ENCODE peak calls at places on chromosome 9, in five cellular contexts. G is hepatocyte, C is cardiac muscle cell, K is Calu3, E is colonic mucosa. V is an unnamed sample.

GRCh38 chr9:78321505-78321904 is 24.6 kb downstream of the PSAT1 start:
- DNase-seq in G (no peak), E (no peak), C (no peak), K (no peak), V (no peak)

GRCh38 chr9:91882628-91883027 is 67.4 kb downstream of the ROR2 start:
- DNase-seq in K (no peak), C (no peak), E (no peak), G (no peak), V (peak)

GRCh38 chr9:115930472-115930871 is 223.1 kb upstream of the PAPPA start:
- DNase-seq in E (no peak), G (no peak), C (no peak), K (no peak), V (no peak)

GRCh38 chr9:123358181-123358894 is 2.3 kb downstream of the CRB2 start:
- DNase-seq in K (no peak), G (no peak), C (no peak), E (no peak), V (no peak)

GRCh38 chr9:69389437-69389995 is 64.5 kb downstream of the ENTREP1 start:
- DNase-seq in G (no peak), C (peak), E (no peak), K (no peak), V (no peak)

GRCh38 chr9:91187965-91188344 is 173.8 kb downstream of the AUH start:
- DNase-seq in E (no peak), K (no peak), C (no peak), G (no peak), V (no peak)

GRCh38 chr9:128027166-128027539 is 40.0 kb downstream of the NAIF1 start:
- DNase-seq in E (no peak), C (no peak), G (no peak), K (no peak), V (peak)

GRCh38 chr9:127215266-127216209 is 49.0 kb upstream of the GARNL3 start:
- DNase-seq in C (no peak), G (no peak), E (no peak), K (no peak), V (no peak)

GRCh38 chr9:86589273-86589672 is 235.1 kb upstream of the TUT7 start:
- DNase-seq in E (no peak), C (no peak), G (no peak), K (no peak), V (no peak)

GRCh38 chr9:124764774-124765438 is 6.2 kb downstream of the NR6A1 start:
- DNase-seq in G (no peak), E (no peak), C (peak), K (no peak), V (no peak)

GRCh38 chr9:3023449-3023848 is 179.6 kb upstream of the PUM3 start:
- DNase-seq in G (no peak), E (no peak), K (no peak), C (no peak), V (peak)

GRCh38 chr9:114156658-114157421 is 1.5 kb downstream of the COL27A1 start:
- DNase-seq in K (no peak), E (peak), G (peak), C (peak), V (peak)

GRCh38 chr9:120441446-120442279 is 138.3 kb downstream of the CDK5RAP2 start:
- DNase-seq in C (no peak), K (no peak), E (no peak), G (peak), V (no peak)

DNA sequence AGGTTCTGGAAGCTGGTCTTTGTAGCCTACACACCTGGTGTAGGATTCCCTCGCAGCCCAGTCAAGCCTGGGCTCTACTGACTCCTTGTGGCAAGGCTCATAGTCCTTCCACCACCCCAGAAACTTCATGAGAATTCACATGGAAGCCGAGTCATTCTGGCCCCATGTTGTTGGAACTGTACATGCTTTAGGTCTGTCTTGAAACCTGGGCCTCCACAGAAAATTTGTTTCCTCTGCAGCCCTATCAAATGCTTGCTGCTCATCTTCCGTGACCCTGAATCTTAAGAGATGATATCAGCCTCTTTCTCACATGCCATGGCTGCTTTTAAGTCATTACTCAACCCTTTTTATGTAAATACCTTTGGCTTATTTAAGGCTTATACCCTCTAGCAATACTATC is 113.4 kb upstream of the GRHPR start:
- DNase-seq in C (no peak), E (no peak), K (no peak), G (peak), V (peak)
- TF ChIP-seq CTCF in C (peak), E (no peak), K (no peak), G (peak), V (no peak)

GRCh38 chr9:9615086-9615485 is 997.7 kb downstream of the PTPRD start:
- DNase-seq in C (no peak), E (no peak), K (no peak), G (no peak), V (no peak)
- TF ChIP-seq CTCF in C (no peak), E (no peak), K (no peak), G (no peak), V (no peak)

DNA sequence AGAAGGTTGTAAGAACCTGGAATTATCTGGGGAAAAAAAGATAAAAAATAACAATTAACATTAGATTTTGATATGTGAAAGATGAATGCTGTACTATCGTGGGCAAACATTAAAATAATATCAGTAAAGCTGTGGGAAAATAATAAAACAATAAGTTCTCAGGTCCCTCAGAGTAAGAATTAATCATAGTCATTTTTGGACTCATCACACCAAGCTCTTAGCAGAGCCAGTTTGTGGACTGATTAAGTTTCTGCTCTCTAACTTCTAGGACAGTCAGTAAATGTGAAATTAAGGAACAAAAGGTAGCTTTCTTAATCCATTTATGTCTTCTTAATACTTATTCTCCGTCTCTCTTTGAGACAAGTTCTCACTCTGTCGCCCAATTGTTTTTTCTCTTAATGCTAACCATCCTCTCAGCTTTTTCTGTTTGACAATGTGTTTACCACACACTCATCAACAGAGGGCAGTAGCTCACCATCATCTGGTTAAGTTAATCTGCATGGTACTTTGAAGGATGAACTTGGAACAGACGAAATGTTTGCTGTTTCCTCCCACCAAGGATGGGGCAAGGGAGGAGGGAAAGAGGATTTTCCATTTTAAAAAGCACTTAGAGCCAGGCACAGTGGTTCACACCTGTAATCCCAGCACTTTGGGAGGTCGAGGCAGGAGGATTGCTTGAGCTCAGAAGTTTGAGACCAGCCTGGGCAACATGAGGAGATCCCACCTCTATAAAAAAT is 5.3 kb upstream of the ACO1 start:
- DNase-seq in G (peak), K (peak), E (peak), C (peak), V (peak)
- TF ChIP-seq CTCF in G (peak), K (peak), E (peak), C (peak), V (peak)

DNA sequence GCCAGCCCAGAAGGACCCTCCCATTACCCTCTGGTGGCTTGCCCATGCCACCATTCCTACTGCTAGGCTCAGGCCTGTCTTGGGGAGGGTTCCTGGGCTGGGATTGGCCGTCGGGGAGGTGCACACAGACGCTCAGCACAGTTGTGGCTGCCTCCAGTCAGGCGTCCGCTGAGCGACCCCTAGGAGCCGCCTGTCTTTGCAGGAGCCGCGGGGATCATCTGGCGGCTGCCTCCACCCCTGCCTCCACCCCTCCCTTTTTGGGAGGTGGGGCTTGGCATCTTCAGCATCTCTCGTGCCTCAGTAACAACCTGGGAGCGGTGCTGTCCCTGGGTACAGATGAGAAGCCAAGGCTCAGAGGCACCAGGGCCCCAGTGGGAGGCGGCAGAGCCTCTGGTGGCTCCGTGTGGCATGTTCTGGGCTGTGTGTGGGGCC is 39.6 kb downstream of the RXRA start:
- DNase-seq in G (peak), K (no peak), C (peak), E (no peak), V (no peak)
- TF ChIP-seq CTCF in G (no peak), K (no peak), C (no peak), E (no peak), V (no peak)

DNA sequence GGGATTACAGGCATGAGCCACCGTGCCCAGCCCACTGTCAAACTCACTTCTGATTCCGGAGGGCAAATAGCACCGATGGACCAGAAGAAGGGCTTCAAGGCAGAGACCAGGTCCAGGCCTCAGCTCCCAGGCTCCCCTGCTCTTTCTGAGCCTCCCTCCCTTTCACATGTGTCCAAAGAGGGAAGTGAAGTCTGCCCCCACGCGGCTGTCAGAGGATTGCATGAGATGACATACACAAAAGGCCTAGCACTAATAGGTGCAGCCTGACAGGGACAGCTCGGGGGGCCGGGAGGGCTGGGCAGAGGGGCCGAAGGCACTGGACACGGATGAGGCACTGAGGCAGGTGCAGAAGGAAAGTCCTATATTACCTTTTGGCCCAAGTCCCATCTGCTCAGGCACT is 16.1 kb downstream of the FBP1 start:
- DNase-seq in C (peak), E (peak), K (peak), G (peak), V (peak)
- TF ChIP-seq CTCF in C (peak), E (peak), K (peak), G (peak), V (peak)

DNA sequence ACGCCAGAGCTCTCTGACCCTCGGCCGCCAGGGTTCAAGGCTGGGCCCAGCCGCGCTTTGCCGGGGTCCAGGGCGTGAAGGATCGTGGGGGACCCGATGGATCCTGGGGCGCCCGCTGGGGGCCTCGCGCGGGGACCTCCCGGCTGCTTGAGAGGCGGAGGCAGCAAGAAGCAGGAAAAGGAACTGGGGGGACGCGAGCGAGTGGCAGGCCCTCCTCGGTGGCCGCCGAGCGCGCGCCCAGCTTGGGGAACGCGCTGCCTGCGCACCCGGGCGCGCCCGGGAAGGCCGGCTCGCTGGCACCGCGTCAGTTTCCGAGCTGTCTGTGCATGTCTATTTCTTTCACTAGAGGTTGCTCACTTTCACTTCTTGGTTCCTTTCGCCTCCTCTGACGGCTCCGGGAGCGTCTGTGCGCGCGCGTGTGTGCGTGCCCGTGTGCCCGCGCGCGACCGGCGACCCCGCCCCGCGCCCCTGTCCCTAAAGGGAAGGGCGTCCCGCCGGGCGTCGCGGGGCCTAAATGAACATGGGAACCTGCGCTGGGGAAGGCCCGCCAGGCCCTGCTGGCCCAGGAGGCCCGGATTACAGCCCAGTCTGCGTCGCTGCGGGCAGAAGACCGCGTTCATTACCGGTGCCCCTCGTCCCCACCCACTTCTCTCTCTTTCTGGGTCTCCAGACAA is 205.5 kb upstream of the IER5L start:
- DNase-seq in G (peak), K (peak), E (peak), C (peak), V (peak)
- TF ChIP-seq CTCF in G (peak), K (no peak), E (no peak), C (no peak), V (no peak)

GRCh38 chr9:37390759-37391158 is 31.7 kb upstream of the GRHPR start:
- DNase-seq in E (peak), K (no peak), G (peak), C (peak), V (peak)
- TF ChIP-seq CTCF in E (peak), K (no peak), G (peak), C (peak), V (peak)

GRCh38 chr9:15618540-15619331 is 65.9 kb downstream of the CCDC171 start:
- DNase-seq in K (no peak), C (no peak), E (no peak), G (no peak), V (no peak)

GRCh38 chr9:15617782-15618181 is 64.9 kb downstream of the CCDC171 start:
- DNase-seq in C (no peak), G (no peak), E (no peak), K (no peak), V (no peak)

DNA sequence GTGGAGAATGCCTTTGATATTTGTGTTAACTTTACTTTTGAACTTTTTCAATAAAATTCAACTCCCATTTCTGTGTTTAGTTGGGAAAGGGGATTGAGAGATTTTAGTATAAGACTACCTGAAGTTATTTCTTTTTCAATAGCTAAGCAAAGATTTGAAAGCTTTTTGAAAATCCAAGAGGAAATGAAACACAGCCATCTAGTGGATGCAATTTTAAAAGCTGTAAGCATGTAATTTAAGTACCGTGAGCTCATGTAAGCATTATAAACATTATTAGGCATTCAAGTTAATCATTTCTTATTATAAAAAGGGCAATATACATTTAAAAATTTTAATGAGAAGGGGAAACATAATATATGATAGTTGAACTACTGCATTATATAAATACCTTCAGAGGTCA is 69.8 kb downstream of the CCDC171 start:
- DNase-seq in G (no peak), E (no peak), K (no peak), C (no peak), V (no peak)
- TF ChIP-seq CTCF in G (peak), E (no peak), K (no peak), C (peak), V (no peak)

GRCh38 chr9:130157079-130157478 is 15.1 kb upstream of the NCS1 start:
- DNase-seq in E (no peak), C (no peak), G (no peak), K (no peak), V (no peak)

GRCh38 chr9:130159057-130159456 is 13.1 kb upstream of the NCS1 start:
- DNase-seq in C (no peak), K (no peak), G (peak), E (no peak), V (no peak)

GRCh38 chr9:130155647-130156046 is 16.6 kb upstream of the NCS1 start:
- DNase-seq in G (no peak), E (no peak), C (no peak), K (no peak), V (no peak)

GRCh38 chr9:130154816-130155215 is 17.4 kb upstream of the NCS1 start:
- DNase-seq in E (no peak), K (no peak), G (no peak), C (no peak), V (no peak)

GRCh38 chr9:130156672-130157071 is 15.5 kb upstream of the NCS1 start:
- DNase-seq in C (no peak), G (no peak), E (no peak), K (peak), V (no peak)
- TF ChIP-seq CTCF in C (no peak), G (no peak), E (no peak), K (no peak), V (no peak)

GRCh38 chr9:93261281-93261680 is 77.3 kb downstream of the WNK2 start:
- DNase-seq in K (no peak), C (no peak), G (peak), E (peak), V (no peak)
- TF ChIP-seq CTCF in K (no peak), C (no peak), G (no peak), E (no peak), V (no peak)